ENCODE peak calls at places on chromosomes 7 and 10, in ten cellular contexts. One of them, this sample, is unnamed.

GRCh38 chr7:35983585-35983984 is 169.5 kb upstream of the EEPD1 start:
- DNase-seq in pancreas: no peak
- DNase-seq in heart left ventricle: no peak
- DNase-seq in bronchial epithelial cell: peak; percentile 35
- DNase-seq in fibroblast of the aortic adventitia: no peak
- DNase-seq in NB4: peak; percentile 41
- DNase-seq in heart right ventricle: no peak
- DNase-seq in PC-9: no peak
- DNase-seq in H1: no peak
- DNase-seq in AG10803: no peak
- DNase-seq in this sample: no peak

GRCh38 chr10:90125966-90126600 is 424.7 kb downstream of the KIF20B start:
- DNase-seq in pancreas: no peak
- DNase-seq in NB4: peak; percentile 62
- DNase-seq in PC-9: no peak
- DNase-seq in fibroblast of the aortic adventitia: peak; percentile 94
- DNase-seq in AG10803: no peak
- DNase-seq in bronchial epithelial cell: no peak
- DNase-seq in heart left ventricle: no peak
- DNase-seq in heart right ventricle: no peak
- DNase-seq in H1: no peak
- DNase-seq in this sample: peak; percentile 60

GRCh38 chr7:1692500-1693418 is 22.7 kb downstream of the ELFN1 start:
- DNase-seq in bronchial epithelial cell: no peak
- DNase-seq in H1: no peak
- DNase-seq in NB4: no peak
- DNase-seq in heart right ventricle: no peak
- DNase-seq in pancreas: peak; percentile 39
- DNase-seq in PC-9: no peak
- DNase-seq in fibroblast of the aortic adventitia: no peak
- DNase-seq in heart left ventricle: peak; percentile 16
- DNase-seq in AG10803: no peak
- DNase-seq in this sample: no peak

GRCh38 chr10:43227911-43228782 is 38.7 kb downstream of the RASGEF1A start:
- DNase-seq in H1: no peak
- DNase-seq in heart right ventricle: no peak
- DNase-seq in pancreas: peak; percentile 41
- DNase-seq in heart left ventricle: peak; percentile 18
- DNase-seq in NB4: no peak
- DNase-seq in AG10803: no peak
- DNase-seq in bronchial epithelial cell: no peak
- DNase-seq in fibroblast of the aortic adventitia: no peak
- DNase-seq in PC-9: no peak
- DNase-seq in this sample: no peak

GRCh38 chr10:96642973-96643372 is 56.2 kb upstream of the TM9SF3 start:
- DNase-seq in pancreas: peak; percentile 88
- DNase-seq in heart right ventricle: peak; percentile 70
- DNase-seq in NB4: peak; percentile 90
- DNase-seq in fibroblast of the aortic adventitia: no peak
- DNase-seq in heart left ventricle: peak; percentile 58
- DNase-seq in H1: peak; percentile 13
- DNase-seq in AG10803: peak; percentile 28
- DNase-seq in PC-9: no peak
- DNase-seq in bronchial epithelial cell: peak; percentile 11
- DNase-seq in this sample: peak; percentile 29

GRCh38 chr10:95835149-95835860 is 72.5 kb upstream of the CC2D2B start:
- DNase-seq in NB4: no peak
- DNase-seq in AG10803: peak; percentile 16
- DNase-seq in bronchial epithelial cell: no peak
- DNase-seq in fibroblast of the aortic adventitia: no peak
- DNase-seq in heart left ventricle: no peak
- DNase-seq in heart right ventricle: no peak
- DNase-seq in pancreas: no peak
- DNase-seq in PC-9: no peak
- DNase-seq in H1: no peak
- DNase-seq in this sample: no peak

GRCh38 chr10:81963606-81964005 is 88.6 kb downstream of the NRG3 start:
- DNase-seq in pancreas: no peak
- DNase-seq in H1: no peak
- DNase-seq in bronchial epithelial cell: no peak
- DNase-seq in heart left ventricle: no peak
- DNase-seq in NB4: no peak
- DNase-seq in AG10803: no peak
- DNase-seq in PC-9: no peak
- DNase-seq in heart right ventricle: no peak
- DNase-seq in fibroblast of the aortic adventitia: no peak
- DNase-seq in this sample: peak; percentile 62

GRCh38 chr10:8224591-8224990 is 170.1 kb downstream of the GATA3 start:
- DNase-seq in heart right ventricle: no peak
- DNase-seq in AG10803: no peak
- DNase-seq in PC-9: no peak
- DNase-seq in NB4: no peak
- DNase-seq in fibroblast of the aortic adventitia: no peak
- DNase-seq in heart left ventricle: no peak
- DNase-seq in H1: no peak
- DNase-seq in bronchial epithelial cell: peak; percentile 4
- DNase-seq in pancreas: no peak
- DNase-seq in this sample: no peak

GRCh38 chr7:6171532-6172330 is 100.7 kb downstream of the CYTH3 start:
- DNase-seq in H1: peak; percentile 38
- DNase-seq in heart right ventricle: peak; percentile 59
- DNase-seq in heart left ventricle: peak; percentile 61
- DNase-seq in NB4: no peak
- DNase-seq in PC-9: no peak
- DNase-seq in bronchial epithelial cell: no peak
- DNase-seq in AG10803: no peak
- DNase-seq in fibroblast of the aortic adventitia: no peak
- DNase-seq in pancreas: no peak
- DNase-seq in this sample: no peak

GRCh38 chr7:23184709-23185354 is 3.0 kb downstream of the NUP42 start:
- DNase-seq in heart left ventricle: no peak
- DNase-seq in NB4: peak; percentile 73
- DNase-seq in fibroblast of the aortic adventitia: peak; percentile 76
- DNase-seq in H1: no peak
- DNase-seq in pancreas: no peak
- DNase-seq in heart right ventricle: no peak
- DNase-seq in AG10803: peak; percentile 62
- DNase-seq in PC-9: peak; percentile 34
- DNase-seq in bronchial epithelial cell: peak; percentile 47
- DNase-seq in this sample: peak; percentile 36

GRCh38 chr10:6543431-6544005 is 36.6 kb downstream of the PRKCQ start:
- DNase-seq in PC-9: no peak
- DNase-seq in H1: no peak
- DNase-seq in NB4: peak; percentile 4
- DNase-seq in heart right ventricle: no peak
- DNase-seq in fibroblast of the aortic adventitia: no peak
- DNase-seq in bronchial epithelial cell: no peak
- DNase-seq in heart left ventricle: no peak
- DNase-seq in AG10803: no peak
- DNase-seq in pancreas: no peak
- DNase-seq in this sample: no peak

GRCh38 chr10:72020914-72021754 is 56.9 kb downstream of the CHST3 start:
- DNase-seq in heart left ventricle: no peak
- DNase-seq in fibroblast of the aortic adventitia: peak; percentile 63
- DNase-seq in PC-9: no peak
- DNase-seq in pancreas: no peak
- DNase-seq in H1: no peak
- DNase-seq in NB4: peak; percentile 69
- DNase-seq in heart right ventricle: no peak
- DNase-seq in bronchial epithelial cell: no peak
- DNase-seq in AG10803: no peak
- DNase-seq in this sample: no peak

GRCh38 chr10:65818990-65819389 is 1106.8 kb upstream of the LRRTM3 start:
- DNase-seq in H1: no peak
- DNase-seq in heart right ventricle: no peak
- DNase-seq in heart left ventricle: no peak
- DNase-seq in fibroblast of the aortic adventitia: no peak
- DNase-seq in bronchial epithelial cell: no peak
- DNase-seq in NB4: no peak
- DNase-seq in pancreas: no peak
- DNase-seq in PC-9: no peak
- DNase-seq in AG10803: no peak
- DNase-seq in this sample: no peak

GRCh38 chr10:62130948-62131347 is 137.7 kb downstream of the RTKN2 start:
- DNase-seq in fibroblast of the aortic adventitia: peak; percentile 97
- DNase-seq in heart right ventricle: no peak
- DNase-seq in heart left ventricle: peak; percentile 33
- DNase-seq in H1: no peak
- DNase-seq in NB4: no peak
- DNase-seq in PC-9: no peak
- DNase-seq in AG10803: peak; percentile 77
- DNase-seq in bronchial epithelial cell: peak; percentile 83
- DNase-seq in pancreas: no peak
- DNase-seq in this sample: peak; percentile 91

GRCh38 chr7:73831656-73832579 is 1.1 kb downstream of the CLDN4 start:
- DNase-seq in fibroblast of the aortic adventitia: no peak
- DNase-seq in heart right ventricle: no peak
- DNase-seq in heart left ventricle: no peak
- DNase-seq in PC-9: peak; percentile 85
- DNase-seq in H1: no peak
- DNase-seq in bronchial epithelial cell: peak; percentile 76
- DNase-seq in NB4: no peak
- DNase-seq in pancreas: peak; percentile 90
- DNase-seq in AG10803: no peak
- DNase-seq in this sample: no peak

GRCh38 chr7:148782757-148783456 is 84.2 kb downstream of the CUL1 start:
- DNase-seq in AG10803: peak; percentile 2
- DNase-seq in bronchial epithelial cell: no peak
- DNase-seq in heart left ventricle: no peak
- DNase-seq in PC-9: no peak
- DNase-seq in pancreas: no peak
- DNase-seq in H1: no peak
- DNase-seq in fibroblast of the aortic adventitia: no peak
- DNase-seq in heart right ventricle: no peak
- DNase-seq in NB4: no peak
- DNase-seq in this sample: no peak
- H3K4me3 ChIP-seq in AG10803: no peak overlapping the region
- H3K4me3 ChIP-seq in bronchial epithelial cell: no peak overlapping the region
- H3K4me3 ChIP-seq in heart left ventricle: no peak overlapping the region
- H3K4me3 ChIP-seq in PC-9: no peak overlapping the region
- H3K4me3 ChIP-seq in pancreas: no peak overlapping the region
- H3K4me3 ChIP-seq in H1: no peak overlapping the region
- H3K4me3 ChIP-seq in fibroblast of the aortic adventitia: no peak overlapping the region
- H3K4me3 ChIP-seq in heart right ventricle: no peak overlapping the region
- H3K4me3 ChIP-seq in NB4: no peak overlapping the region
- H3K4me3 ChIP-seq in this sample: peak overlapping the region; percentile 20

GRCh38 chr7:4700577-4701235 is 18.6 kb downstream of the FOXK1 start:
- DNase-seq in H1: no peak
- DNase-seq in bronchial epithelial cell: peak; percentile 83
- DNase-seq in heart left ventricle: no peak
- DNase-seq in pancreas: no peak
- DNase-seq in AG10803: peak; percentile 75
- DNase-seq in PC-9: no peak
- DNase-seq in fibroblast of the aortic adventitia: peak; percentile 91
- DNase-seq in heart right ventricle: no peak
- DNase-seq in NB4: no peak
- DNase-seq in this sample: peak; percentile 93
- TF ChIP-seq CTCF in H1: no peak
- TF ChIP-seq CTCF in bronchial epithelial cell: no peak
- TF ChIP-seq CTCF in heart left ventricle: no peak
- TF ChIP-seq CTCF in pancreas: no peak
- TF ChIP-seq CTCF in AG10803: no peak
- TF ChIP-seq CTCF in PC-9: no peak
- TF ChIP-seq CTCF in fibroblast of the aortic adventitia: no peak
- TF ChIP-seq CTCF in heart right ventricle: no peak
- TF ChIP-seq CTCF in NB4: no peak
- TF ChIP-seq CTCF in this sample: peak; percentile 13

GRCh38 chr10:99914236-99914635 is 95.5 kb downstream of the DNMBP start:
- DNase-seq in NB4: no peak
- DNase-seq in AG10803: no peak
- DNase-seq in H1: no peak
- DNase-seq in fibroblast of the aortic adventitia: no peak
- DNase-seq in heart right ventricle: no peak
- DNase-seq in bronchial epithelial cell: no peak
- DNase-seq in PC-9: no peak
- DNase-seq in heart left ventricle: no peak
- DNase-seq in pancreas: no peak
- DNase-seq in this sample: no peak

GRCh38 chr10:99915414-99915813 is 94.3 kb downstream of the DNMBP start:
- DNase-seq in PC-9: no peak
- DNase-seq in bronchial epithelial cell: no peak
- DNase-seq in H1: no peak
- DNase-seq in heart right ventricle: no peak
- DNase-seq in heart left ventricle: no peak
- DNase-seq in NB4: no peak
- DNase-seq in pancreas: no peak
- DNase-seq in AG10803: no peak
- DNase-seq in fibroblast of the aortic adventitia: no peak
- DNase-seq in this sample: no peak

GRCh38 chr10:99916776-99917175 is 93.0 kb downstream of the DNMBP start:
- DNase-seq in PC-9: no peak
- DNase-seq in bronchial epithelial cell: no peak
- DNase-seq in AG10803: no peak
- DNase-seq in heart left ventricle: no peak
- DNase-seq in H1: no peak
- DNase-seq in NB4: no peak
- DNase-seq in pancreas: no peak
- DNase-seq in heart right ventricle: no peak
- DNase-seq in fibroblast of the aortic adventitia: no peak
- DNase-seq in this sample: no peak

GRCh38 chr10:99912057-99912456 is 97.7 kb downstream of the DNMBP start:
- DNase-seq in pancreas: no peak
- DNase-seq in heart left ventricle: no peak
- DNase-seq in bronchial epithelial cell: no peak
- DNase-seq in PC-9: no peak
- DNase-seq in H1: no peak
- DNase-seq in NB4: no peak
- DNase-seq in heart right ventricle: no peak
- DNase-seq in fibroblast of the aortic adventitia: no peak
- DNase-seq in AG10803: no peak
- DNase-seq in this sample: no peak

GRCh38 chr10:99913831-99914235 is 95.9 kb downstream of the DNMBP start:
- DNase-seq in AG10803: no peak
- DNase-seq in heart right ventricle: no peak
- DNase-seq in H1: peak; percentile 96
- DNase-seq in pancreas: peak; percentile 63
- DNase-seq in PC-9: no peak
- DNase-seq in fibroblast of the aortic adventitia: no peak
- DNase-seq in heart left ventricle: no peak
- DNase-seq in NB4: no peak
- DNase-seq in bronchial epithelial cell: no peak
- DNase-seq in this sample: peak; percentile 26
- H3K4me3 ChIP-seq in AG10803: no peak overlapping the region
- H3K4me3 ChIP-seq in heart right ventricle: no peak overlapping the region
- H3K4me3 ChIP-seq in H1: peak overlapping the region; percentile 90
- H3K4me3 ChIP-seq in pancreas: no peak overlapping the region
- H3K4me3 ChIP-seq in PC-9: no peak overlapping the region
- H3K4me3 ChIP-seq in fibroblast of the aortic adventitia: no peak overlapping the region
- H3K4me3 ChIP-seq in heart left ventricle: no peak overlapping the region
- H3K4me3 ChIP-seq in NB4: no peak overlapping the region
- H3K4me3 ChIP-seq in bronchial epithelial cell: no peak overlapping the region
- H3K4me3 ChIP-seq in this sample: peak overlapping the region; percentile 22

DNA sequence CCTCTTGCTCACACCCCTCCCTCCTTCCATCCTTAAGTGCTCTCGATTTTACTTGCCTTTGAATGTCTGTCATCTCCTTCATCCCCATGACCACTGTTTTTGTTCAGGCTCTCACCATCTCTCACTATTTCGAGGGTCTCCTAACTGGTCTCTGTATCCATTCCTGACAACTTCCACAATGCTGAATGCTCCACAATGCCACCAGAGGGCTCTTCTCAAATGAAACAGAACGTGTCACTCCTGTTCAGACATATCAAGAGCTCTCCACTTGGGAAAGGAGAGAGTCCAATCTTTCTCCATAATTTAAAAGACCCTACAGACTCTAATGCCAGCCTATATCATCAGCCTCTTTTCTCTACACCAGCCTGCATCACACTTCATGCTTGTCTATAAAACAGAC is 9.0 kb upstream of the SLC13A1 start:
- DNase-seq in heart left ventricle: no peak
- DNase-seq in NB4: peak; percentile 11
- DNase-seq in H1: no peak
- DNase-seq in PC-9: no peak
- DNase-seq in fibroblast of the aortic adventitia: peak; percentile 26
- DNase-seq in AG10803: no peak
- DNase-seq in heart right ventricle: no peak
- DNase-seq in bronchial epithelial cell: no peak
- DNase-seq in pancreas: no peak
- DNase-seq in this sample: no peak
- TF ChIP-seq CTCF in heart left ventricle: peak; percentile 16
- TF ChIP-seq CTCF in NB4: peak; percentile 34
- TF ChIP-seq CTCF in H1: peak; percentile 52
- TF ChIP-seq CTCF in PC-9: peak; percentile 40
- TF ChIP-seq CTCF in fibroblast of the aortic adventitia: peak; percentile 38
- TF ChIP-seq CTCF in AG10803: no peak
- TF ChIP-seq CTCF in heart right ventricle: peak; percentile 30
- TF ChIP-seq CTCF in bronchial epithelial cell: peak; percentile 52
- TF ChIP-seq CTCF in pancreas: peak; percentile 13
- TF ChIP-seq CTCF in this sample: peak; percentile 51